ENCODE peak calls at places on chromosomes 3 and 15, in five cellular contexts. V is K562, H is prostate gland, P is stomach, Q is testis. R is an unnamed sample. For H3K27me3, the result is how much of the 10 kb centered on the place peaks cover.

GRCh38 chr3:52774901-52775864 is 2.2 kb upstream of the ITIH1 start:
- DNase-seq in V (no peak), H (no peak), Q (no peak), P (peak), R (peak)

GRCh38 chr3:49716169-49716568 is 3.3 kb downstream of the AMIGO3 start:
- DNase-seq in V (no peak), P (no peak), H (no peak), Q (no peak), R (peak)

GRCh38 chr3:127796751-127797150 is 25.6 kb downstream of the MGLL start:
- DNase-seq in Q (no peak), H (no peak), V (no peak), P (no peak), R (no peak)

GRCh38 chr15:40470423-40471104 is at the start of gene CHST14:
- DNase-seq in V (no peak), Q (peak), P (peak), H (peak), R (peak)

GRCh38 chr3:111926266-111926676 is 52.6 kb upstream of the ABHD10 start:
- DNase-seq in Q (no peak), V (no peak), H (no peak), P (no peak), R (no peak)

GRCh38 chr3:113268917-113269316 is 57.6 kb downstream of the BOC start:
- DNase-seq in P (no peak), V (no peak), Q (no peak), H (no peak), R (no peak)

GRCh38 chr15:74443100-74443909 is 9.5 kb upstream of the SEMA7A start:
- DNase-seq in Q (peak), H (no peak), V (no peak), P (no peak), R (no peak)

GRCh38 chr3:158085358-158085757 is 20.9 kb downstream of the SHOX2 start:
- DNase-seq in P (no peak), H (no peak), V (no peak), Q (no peak), R (no peak)

GRCh38 chr3:13217736-13218540 is 144.7 kb upstream of the IQSEC1 start:
- DNase-seq in H (no peak), Q (no peak), V (no peak), P (no peak), R (no peak)

GRCh38 chr3:118097226-118097625 is 937.4 kb downstream of the IGSF11 start:
- DNase-seq in Q (no peak), V (no peak), H (no peak), P (no peak), R (no peak)

GRCh38 chr3:150372320-150373118 is 35.6 kb upstream of the TSC22D2 start:
- DNase-seq in H (no peak), P (no peak), V (no peak), Q (no peak), R (no peak)

GRCh38 chr3:14174483-14174882 is 3.9 kb downstream of the XPC start:
- DNase-seq in Q (no peak), H (no peak), P (no peak), V (no peak), R (no peak)

GRCh38 chr15:74209560-74209958 is 7.0 kb upstream of the STRA6 start:
- DNase-seq in H (no peak), Q (no peak), V (no peak), P (no peak), R (no peak)

GRCh38 chr3:141894524-141895176 is 18.2 kb downstream of the ATP1B3 start:
- DNase-seq in P (no peak), H (no peak), Q (no peak), V (no peak), R (no peak)

GRCh38 chr15:31150732-31151212 is 49.2 kb upstream of the TRPM1 start:
- DNase-seq in Q (no peak), V (no peak), H (no peak), P (no peak), R (no peak)

GRCh38 chr3:138381413-138381901 is 33.1 kb downstream of the MRAS start:
- DNase-seq in H (no peak), V (no peak), P (no peak), Q (peak), R (peak)

GRCh38 chr3:124759666-124760401 is 29.6 kb downstream of the UMPS start:
- DNase-seq in V (no peak), H (no peak), P (no peak), Q (no peak), R (no peak)

GRCh38 chr3:30124435-30125390 is 481.7 kb upstream of the TGFBR2 start:
- DNase-seq in P (no peak), H (no peak), V (no peak), Q (peak), R (peak)

GRCh38 chr15:39919740-39920509 is at the start of gene GPR176:
- DNase-seq in V (no peak), P (no peak), H (peak), Q (peak), R (peak)

GRCh38 chr15:64460737-64461576 is 579 bp downstream of the ZNF609 start:
- DNase-seq in H (peak), Q (peak), P (no peak), V (peak), R (peak)

GRCh38 chr3:37471425-37471824 is 297.0 kb upstream of the LRRFIP2 start:
- DNase-seq in H (no peak), Q (no peak), P (no peak), V (no peak), R (no peak)

GRCh38 chr3:170695486-170696069 is 109.7 kb upstream of the SLC7A14 start:
- DNase-seq in H (no peak), P (no peak), V (no peak), Q (no peak), R (no peak)

GRCh38 chr3:188749010-188749617 is 422.7 kb upstream of the TPRG1 start:
- DNase-seq in H (no peak), Q (peak), V (peak), P (no peak), R (peak)

GRCh38 chr3:193656445-193656844 is 63.4 kb downstream of the OPA1 start:
- DNase-seq in H (no peak), P (no peak), Q (no peak), V (peak), R (no peak)

GRCh38 chr3:170179444-170179843 is 2.1 kb downstream of the PHC3 start:
- DNase-seq in H (no peak), V (no peak), Q (no peak), P (no peak), R (no peak)

GRCh38 chr3:155594836-155595235 is 150.0 kb downstream of the PLCH1 start:
- DNase-seq in V (no peak), Q (no peak), H (no peak), P (no peak), R (no peak)

GRCh38 chr15:63860161-63860954 is 26.6 kb upstream of the HERC1 start:
- DNase-seq in H (no peak), Q (no peak), V (no peak), P (no peak), R (no peak)

GRCh38 chr3:123635220-123635619 is 50.4 kb upstream of the HACD2 start:
- DNase-seq in P (no peak), H (no peak), Q (no peak), V (no peak), R (no peak)
- H3K27me3 ChIP-seq in P (under half), H (under half), Q (under half), V (under half), R (under half)

DNA sequence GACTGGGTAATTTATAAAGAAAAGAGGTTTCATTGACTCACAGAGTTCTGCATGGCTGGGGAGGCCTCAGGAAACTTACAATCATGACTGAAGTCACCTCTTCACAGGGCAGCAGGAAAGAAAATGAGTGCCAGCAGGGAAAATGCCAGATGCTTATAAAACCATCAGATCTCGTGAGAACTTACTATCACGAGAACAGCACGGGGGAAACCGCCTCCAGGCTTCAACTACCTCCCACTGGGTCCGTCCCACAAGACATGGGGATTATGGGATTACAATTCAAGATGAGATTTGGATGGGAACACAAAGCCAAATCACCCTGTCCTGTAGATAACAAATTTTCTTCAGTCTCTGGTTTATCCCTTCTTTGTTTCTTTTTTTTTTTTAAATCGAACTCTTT is 31.0 kb upstream of the AVEN start:
- DNase-seq in V (no peak), H (no peak), P (no peak), Q (no peak), R (no peak)
- TF ChIP-seq POLR2A in V (no peak), H (no peak), P (no peak), Q (no peak), R (no peak)

GRCh38 chr3:47089605-47090004 is 74.3 kb downstream of the SETD2 start:
- DNase-seq in Q (no peak), P (no peak), H (no peak), V (no peak), R (no peak)
- H3K27me3 ChIP-seq in Q (under half), P (under half), H (under half), V (under half), R (under half)

GRCh38 chr3:46693897-46694235 is 387 bp upstream of the ALS2CL start:
- DNase-seq in V (no peak), P (no peak), H (no peak), Q (peak), R (no peak)

GRCh38 chr3:46695177-46695961 is 1.9 kb upstream of the ALS2CL start:
- DNase-seq in P (peak), H (no peak), Q (peak), V (peak), R (peak)

GRCh38 chr3:46692566-46692983 is 904 bp downstream of the ALS2CL start:
- DNase-seq in V (peak), Q (no peak), H (peak), P (peak), R (peak)

GRCh38 chr3:46694520-46694919 is 1.0 kb upstream of the ALS2CL start:
- DNase-seq in P (no peak), H (no peak), Q (no peak), V (no peak), R (no peak)

DNA sequence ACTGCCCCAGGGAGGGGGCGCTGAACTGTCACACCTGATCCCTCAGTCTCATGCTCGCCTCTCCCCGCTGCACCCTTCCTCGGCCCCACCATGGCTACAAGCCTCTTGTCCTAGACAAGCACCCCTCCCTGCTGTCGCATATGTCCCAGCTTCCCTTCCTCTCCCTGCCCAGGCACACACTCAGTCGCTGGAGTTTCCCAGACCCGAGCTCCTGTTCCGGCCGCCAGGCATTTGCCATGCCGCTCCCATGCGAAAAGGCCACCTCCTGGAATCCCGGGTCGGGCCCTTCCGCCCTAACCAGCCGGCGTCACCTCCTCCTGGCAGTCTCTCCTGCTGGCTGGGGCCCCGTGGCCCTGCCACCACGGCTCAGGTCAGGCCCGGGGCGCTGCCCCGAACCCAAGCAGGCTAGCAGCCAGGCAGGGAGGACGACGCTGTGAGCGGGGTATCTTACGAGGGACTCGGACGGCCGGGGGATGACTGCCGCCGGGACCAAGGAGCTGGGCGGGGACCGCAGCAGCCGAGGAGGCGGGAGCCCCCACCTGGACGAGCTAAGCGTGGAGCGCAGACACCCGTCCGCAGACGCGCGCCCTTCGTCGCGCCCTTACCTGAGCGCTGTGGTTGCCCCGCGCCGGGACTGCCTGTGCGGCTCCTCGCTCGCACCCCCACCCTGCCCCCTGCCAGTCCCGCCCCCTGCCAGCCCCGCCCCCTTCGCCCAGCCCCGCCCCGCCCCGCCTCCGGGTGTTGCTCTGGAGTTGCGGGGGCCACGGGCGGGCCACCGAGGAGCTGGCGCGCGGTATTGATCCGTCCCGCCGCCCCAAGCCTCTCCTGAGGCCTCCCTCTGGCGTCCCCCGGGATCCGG is at the start of gene ALS2CL:
- DNase-seq in V (peak), H (peak), P (peak), Q (peak), R (peak)
- TF ChIP-seq POLR2A in V (no peak), H (peak), P (no peak), Q (no peak), R (peak)

GRCh38 chr3:47579875-47580274 is 1.2 kb upstream of the CSPG5 start:
- DNase-seq in Q (no peak), P (no peak), V (no peak), H (no peak), R (no peak)
- H3K27me3 ChIP-seq in Q (under half), P (under half), V (under half), H (under half), R (under half)

R was measured in body of pancreas.